ENCODE peak calls at places on chromosomes 11 and 22, in four cellular contexts. T is PC-9, J is mesenchymal stem cell, V is keratinocyte. C is an unnamed sample. For H3K36me3, the result is how much of the 10 kb centered on the place peaks cover.

GRCh38 chr11:103486609-103487008 is 377.4 kb downstream of the DYNC2H1 start:
- DNase-seq in T (no peak), J (no peak), V (no peak), C (no peak)

GRCh38 chr22:41587347-41587723 is 2.3 kb downstream of the PMM1 start:
- DNase-seq in T (no peak), J (no peak), V (no peak), C (no peak)

GRCh38 chr11:77704029-77704428 is 66.4 kb upstream of the CLNS1A start:
- DNase-seq in T (no peak), J (no peak), V (no peak), C (no peak)

GRCh38 chr11:42239102-42239501 is 779.6 kb upstream of the LRRC4C start:
- DNase-seq in T (no peak), J (no peak), V (peak), C (peak)

GRCh38 chr11:128421577-128421976 is 165.8 kb downstream of the ETS1 start:
- DNase-seq in T (no peak), J (peak), V (no peak), C (peak)

GRCh38 chr11:67120881-67121710 is 2.0 kb downstream of the KDM2A start:
- DNase-seq in T (peak), J (peak), V (no peak), C (peak)

GRCh38 chr22:19884954-19885751 is 30.5 kb upstream of the GNB1L start:
- DNase-seq in T (no peak), J (no peak), V (no peak), C (no peak)

GRCh38 chr11:86182976-86183584 is 61.5 kb upstream of the EED start:
- DNase-seq in T (peak), J (no peak), V (peak), C (no peak)

GRCh38 chr11:101323997-101324396 is 194.4 kb upstream of the PGR start:
- DNase-seq in T (no peak), J (no peak), V (no peak), C (no peak)

GRCh38 chr22:46107089-46107664 is 43.1 kb upstream of the PPARA start:
- DNase-seq in T (no peak), J (no peak), V (no peak), C (peak)

GRCh38 chr22:26429458-26430238 is 588 bp downstream of the ASPHD2 start:
- DNase-seq in T (no peak), J (no peak), V (no peak), C (peak)

GRCh38 chr11:125303186-125303585 is 138.6 kb downstream of the PKNOX2 start:
- DNase-seq in T (no peak), J (no peak), V (no peak), C (no peak)

GRCh38 chr22:23236026-23236425 is 55.7 kb downstream of the BCR start:
- DNase-seq in T (no peak), J (no peak), V (no peak), C (no peak)

GRCh38 chr11:26620282-26621045 is 48.4 kb upstream of the MUC15 start:
- DNase-seq in T (no peak), J (no peak), V (no peak), C (no peak)

GRCh38 chr11:123622576-123622975 is 31.8 kb downstream of the SCN3B start:
- DNase-seq in T (no peak), J (no peak), V (no peak), C (no peak)

GRCh38 chr11:70544774-70545625 is 146.7 kb downstream of the CTTN start:
- DNase-seq in T (peak), J (peak), V (no peak), C (peak)

GRCh38 chr11:119093951-119094815 is 7.5 kb downstream of the DPAGT1 start:
- DNase-seq in T (peak), J (peak), V (no peak), C (peak)

GRCh38 chr11:847876-848275 is 5.2 kb downstream of the TSPAN4 start:
- DNase-seq in T (no peak), J (no peak), V (no peak), C (no peak)

GRCh38 chr11:44286268-44286880 is 23.6 kb downstream of the ALX4 start:
- DNase-seq in T (peak), J (peak), V (no peak), C (peak)

GRCh38 chr22:26892401-26893033 is 235.1 kb downstream of the MIAT start:
- DNase-seq in T (no peak), J (peak), V (no peak), C (peak)

GRCh38 chr11:105906517-105906916 is 115.5 kb downstream of the MSANTD4 start:
- DNase-seq in T (no peak), J (no peak), V (no peak), C (no peak)

GRCh38 chr11:61880454-61880853 is 10.9 kb downstream of the FADS3 start:
- DNase-seq in T (no peak), J (no peak), V (no peak), C (no peak)
- H3K36me3 ChIP-seq in T (under half), J (under half), V (under half), C (under half)

GRCh38 chr11:61460474-61460881 is 30.6 kb downstream of the SDHAF2 start:
- DNase-seq in T (no peak), J (no peak), V (no peak), C (peak)
- H2AFZ ChIP-seq in T (no peak), J (no peak), V (no peak), C (no peak)

GRCh38 chr22:21855715-21856114 is 11.7 kb downstream of the MAPK1 start:
- DNase-seq in T (no peak), J (no peak), V (no peak), C (no peak)
- H3K27ac ChIP-seq in T (no peak), J (no peak), V (no peak), C (no peak)

DNA sequence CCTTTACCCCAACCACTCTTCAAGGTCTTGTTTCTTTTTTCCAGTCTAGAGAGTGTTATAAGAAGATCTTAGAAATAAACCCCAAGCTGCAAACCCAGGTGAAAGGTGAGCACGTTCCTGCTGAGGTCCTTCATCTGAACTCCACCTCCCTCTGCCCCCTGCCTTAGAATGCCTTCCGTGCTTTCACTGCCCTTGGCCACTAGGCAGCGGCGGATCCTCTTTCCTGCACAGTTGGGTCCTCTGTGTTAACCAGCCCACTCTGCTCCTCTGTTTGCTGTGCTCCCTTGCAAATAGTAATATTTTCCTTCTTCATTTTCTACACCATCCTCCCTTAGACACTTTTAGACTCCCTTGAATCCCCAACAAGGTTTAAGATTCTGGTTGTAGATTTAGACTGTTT is 24.3 kb downstream of the TTC12 start:
- DNase-seq in T (no peak), J (no peak), V (no peak), C (no peak)
- H3K36me3 ChIP-seq in T (under half), J (half or more), V (under half), C (under half)

GRCh38 chr22:44436656-44437492 is 61.2 kb downstream of the RTL6 start:
- DNase-seq in T (no peak), J (no peak), V (no peak), C (no peak)
- H2AFZ ChIP-seq in T (no peak), J (peak), V (no peak), C (no peak)

DNA sequence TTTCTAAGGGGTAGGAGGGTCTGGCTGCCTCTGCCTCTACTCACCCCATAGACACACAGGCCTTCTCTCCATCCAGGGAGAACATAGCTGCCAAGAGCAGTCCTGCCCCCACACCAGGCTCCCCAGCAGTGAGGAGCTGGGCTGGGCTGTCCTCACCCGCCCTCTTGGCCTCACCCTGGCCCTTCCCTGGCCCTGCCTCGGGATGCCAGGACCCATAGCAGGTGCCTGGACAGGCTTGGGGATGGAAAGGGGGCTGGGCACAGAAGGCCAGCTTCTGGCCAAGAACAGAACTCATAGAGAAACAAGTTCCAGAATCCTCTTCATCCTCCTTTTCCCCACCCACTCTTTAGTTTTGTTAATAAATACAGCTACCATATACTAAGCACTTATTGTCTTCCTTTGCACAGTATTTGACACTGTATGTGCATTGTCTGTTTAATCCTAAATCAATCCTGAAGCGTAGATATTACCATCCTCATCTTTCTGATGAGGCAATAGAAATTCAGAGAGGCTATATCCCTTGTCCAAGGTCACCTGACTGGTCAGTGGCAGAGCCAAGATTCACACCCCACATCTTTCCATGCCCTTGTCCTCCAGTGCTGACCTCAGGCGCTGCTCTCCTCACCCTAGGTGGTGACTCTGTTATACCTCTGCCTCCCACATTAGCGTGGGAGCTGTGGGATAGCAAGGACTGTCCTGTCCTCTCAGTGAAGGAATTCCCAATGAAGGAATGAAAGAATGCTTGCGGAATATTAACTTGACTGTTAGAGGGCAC is 22.0 kb upstream of the MYOD1 start:
- DNase-seq in T (no peak), J (no peak), V (no peak), C (no peak)
- H3K27ac ChIP-seq in T (no peak), J (no peak), V (no peak), C (no peak)

DNA sequence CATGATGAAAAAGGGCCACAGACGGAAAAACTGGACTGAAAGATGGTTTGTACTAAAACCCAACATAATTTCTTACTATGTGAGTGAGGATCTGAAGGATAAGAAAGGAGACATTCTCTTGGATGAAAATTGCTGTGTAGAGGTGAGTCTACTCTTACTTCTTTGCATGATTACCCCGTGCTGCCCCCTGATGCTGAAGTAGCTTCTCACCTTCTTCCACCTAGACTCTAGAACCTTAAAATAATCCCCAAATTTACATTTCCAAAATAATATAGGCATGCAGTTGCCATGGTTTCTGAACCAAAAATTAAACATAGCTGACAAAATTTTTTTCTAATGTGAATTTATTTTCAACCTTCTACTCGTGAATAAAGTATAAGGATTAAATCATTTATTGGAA is 64.2 kb downstream of the SWAP70 start:
- DNase-seq in T (no peak), J (no peak), V (no peak), C (no peak)
- H3K36me3 ChIP-seq in T (under half), J (half or more), V (under half), C (under half)

GRCh38 chr11:18749681-18750319 is 23.8 kb upstream of the IGSF22 start:
- DNase-seq in T (peak), J (peak), V (peak), C (peak)
- H2AFZ ChIP-seq in T (peak), J (peak), V (peak), C (peak)

GRCh38 chr11:69437876-69438205 is 43.6 kb upstream of the LINC01488 start:
- DNase-seq in T (no peak), J (no peak), V (no peak), C (no peak)
- H3K27ac ChIP-seq in T (peak), J (no peak), V (no peak), C (no peak)

DNA sequence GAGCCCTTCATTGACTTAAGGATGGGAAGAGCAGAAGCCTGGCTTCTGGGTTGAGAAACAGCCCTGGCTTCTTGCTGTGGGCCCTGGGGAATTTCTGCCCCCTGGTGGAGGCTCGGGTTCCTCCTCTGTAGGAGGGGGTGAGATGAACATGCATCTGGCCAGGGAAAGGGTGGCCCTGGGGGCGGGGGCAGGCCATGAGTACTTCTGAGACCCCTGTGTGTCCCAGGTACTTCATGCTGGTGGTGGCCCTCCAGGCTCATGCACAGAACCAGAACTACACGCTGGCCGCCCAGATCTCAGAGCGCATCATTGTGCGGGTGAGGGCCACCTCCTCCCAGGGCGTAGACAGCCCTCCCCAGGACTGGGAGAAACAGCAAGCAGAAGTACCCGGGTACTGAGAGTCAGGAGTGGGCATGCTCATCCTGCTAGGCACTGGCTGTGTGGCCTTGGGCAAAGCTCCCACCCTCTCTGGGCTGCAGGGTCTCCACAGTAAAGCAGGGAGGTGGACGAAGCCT is 15.8 kb downstream of the TMEM258 start:
- DNase-seq in T (peak), J (peak), V (peak), C (peak)
- H3K36me3 ChIP-seq in T (under half), J (under half), V (under half), C (under half)